ENCODE peak calls at places on chromosomes 16 and 17, in five cellular contexts. G is OCI-LY7, K is neural progenitor cell, U is adrenal gland, V is stomach. P is an unnamed sample. For H3K9me3, the result is how much of the 10 kb centered on the place peaks cover.

GRCh38 chr17:17983376-17983775 is 10.7 kb downstream of the DRC3 start:
- DNase-seq in K (no peak), U (no peak), V (peak), G (no peak), P (no peak)

GRCh38 chr17:9371019-9371418 is 204.6 kb downstream of the STX8 start:
- DNase-seq in V (no peak), G (no peak), U (no peak), K (no peak), P (no peak)

GRCh38 chr16:11797957-11798299 is 870 bp upstream of the ZC3H7A start:
- DNase-seq in U (peak), V (no peak), K (no peak), G (peak), P (no peak)

GRCh38 chr17:75634376-75634740 is 1.1 kb downstream of the SMIM5 start:
- DNase-seq in G (no peak), K (peak), V (no peak), U (no peak), P (no peak)

GRCh38 chr16:85093705-85094104 is 18.6 kb downstream of the CIBAR2 start:
- DNase-seq in G (no peak), U (no peak), V (no peak), K (no peak), P (no peak)

GRCh38 chr16:1487395-1488053 is 1.2 kb downstream of the PTX4 start:
- DNase-seq in V (no peak), K (no peak), U (no peak), G (no peak), P (no peak)

GRCh38 chr16:48959747-48960146 is 321.9 kb downstream of the CBLN1 start:
- DNase-seq in G (no peak), V (no peak), U (no peak), K (no peak), P (no peak)

GRCh38 chr16:49559242-49559641 is 185.6 kb downstream of the C16orf78 start:
- DNase-seq in V (no peak), G (no peak), K (no peak), U (no peak), P (no peak)

GRCh38 chr16:69323428-69323827 is 7.0 kb downstream of the PDF start:
- DNase-seq in V (no peak), G (no peak), U (no peak), K (no peak), P (no peak)

GRCh38 chr16:65919977-65920376 is 446.5 kb upstream of the CDH5 start:
- DNase-seq in K (no peak), G (no peak), U (no peak), V (no peak), P (no peak)

GRCh38 chr16:62213763-62214162 is 177.5 kb upstream of the CDH8 start:
- DNase-seq in V (no peak), G (peak), U (no peak), K (peak), P (no peak)

GRCh38 chr16:10965440-10966039 is 21.2 kb downstream of the CLEC16A start:
- DNase-seq in K (no peak), U (no peak), G (peak), V (no peak), P (no peak)

GRCh38 chr17:74210191-74211140 is 2.9 kb upstream of the TTYH2 start:
- DNase-seq in K (peak), U (peak), V (peak), G (peak), P (peak)

GRCh38 chr16:336269-336668 is 16.3 kb downstream of the AXIN1 start:
- DNase-seq in G (no peak), V (no peak), K (no peak), U (no peak), P (no peak)

GRCh38 chr17:1137465-1137894 is 42.3 kb downstream of the ABR start:
- DNase-seq in U (no peak), G (no peak), K (no peak), V (no peak), P (no peak)

GRCh38 chr16:19131809-19132777 is 18.3 kb downstream of the ITPRIPL2 start:
- DNase-seq in G (no peak), U (no peak), V (no peak), K (no peak), P (no peak)

DNA sequence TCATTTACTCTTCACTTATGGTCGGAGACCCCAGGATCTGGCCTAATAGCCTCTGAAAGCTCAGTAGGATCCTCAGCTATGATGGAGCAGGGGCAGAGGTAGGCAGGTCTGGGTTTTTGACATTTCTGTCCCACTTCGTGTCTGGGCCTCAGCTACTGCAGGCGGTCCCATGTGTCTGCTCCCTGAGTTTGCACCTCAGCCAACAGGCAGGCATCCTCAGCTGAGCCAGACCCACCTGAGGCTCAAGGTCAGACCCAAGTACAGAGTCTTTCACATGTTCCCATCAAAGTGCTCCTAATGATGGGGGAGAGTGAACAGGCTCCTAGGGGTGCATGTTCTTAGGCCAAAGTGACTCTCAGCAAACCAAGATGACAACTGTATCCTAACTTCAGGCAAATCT is 2.9 kb upstream of the RASL10B start:
- DNase-seq in U (no peak), K (no peak), G (no peak), V (no peak), P (no peak)
- H3K9me3 ChIP-seq in U (under half), K (under half), G (under half), V (under half), P (under half)

GRCh38 chr16:20676268-20676828 is 21.1 kb downstream of the ACSM1 start:
- DNase-seq in U (peak), G (no peak), K (no peak), V (peak), P (peak)

GRCh38 chr16:20674684-20675487 is 22.6 kb downstream of the ACSM1 start:
- DNase-seq in U (no peak), V (no peak), K (peak), G (no peak), P (no peak)

GRCh38 chr16:20678242-20678641 is 19.2 kb downstream of the ACSM1 start:
- DNase-seq in G (no peak), U (no peak), K (no peak), V (no peak), P (no peak)

GRCh38 chr16:20675488-20676267 is 21.8 kb downstream of the ACSM1 start:
- DNase-seq in G (no peak), U (no peak), K (peak), V (peak), P (no peak)

GRCh38 chr16:20676867-20677266 is 20.6 kb downstream of the ACSM1 start:
- DNase-seq in U (no peak), K (no peak), G (no peak), V (no peak), P (no peak)
- TF ChIP-seq CTCF in U (no peak), K (peak), G (no peak), V (no peak), P (no peak)

GRCh38 chr16:88888057-88888777 is 21.8 kb upstream of the PABPN1L start:
- DNase-seq in G (no peak), V (no peak), K (no peak), U (no peak), P (no peak)
- H3K27ac ChIP-seq in G (no peak), V (peak), K (no peak), U (no peak), P (peak)

DNA sequence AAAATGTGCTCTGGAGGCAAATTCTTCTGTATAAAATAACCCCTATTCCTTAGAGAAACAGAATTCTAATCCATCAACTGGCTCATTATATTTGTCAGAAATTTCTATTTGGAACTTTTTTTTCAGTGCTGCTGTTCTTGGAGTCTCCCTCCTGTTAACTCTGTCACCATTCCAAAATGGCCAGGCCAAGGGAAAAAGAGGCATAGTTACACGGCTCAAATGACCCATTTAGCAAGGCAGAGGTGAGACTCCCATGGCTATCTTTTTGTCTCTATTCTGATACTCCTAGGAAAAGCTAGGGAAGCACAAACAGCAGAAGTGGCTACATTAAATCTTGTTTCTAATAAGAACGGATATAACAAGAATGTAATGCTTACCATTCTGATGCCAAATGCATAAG is 64.3 kb upstream of the CORO6 start:
- DNase-seq in G (no peak), K (no peak), U (no peak), V (no peak), P (no peak)
- H3K9me3 ChIP-seq in G (under half), K (under half), U (under half), V (under half), P (under half)

GRCh38 chr16:4510131-4510530 is 28.4 kb downstream of the CDIP1 start:
- DNase-seq in V (no peak), G (no peak), K (no peak), U (no peak), P (no peak)

GRCh38 chr16:4512473-4512872 is 26.1 kb downstream of the CDIP1 start:
- DNase-seq in G (no peak), K (no peak), U (no peak), V (no peak), P (no peak)

GRCh38 chr16:4513086-4513860 is 25.3 kb downstream of the CDIP1 start:
- DNase-seq in K (no peak), G (no peak), V (no peak), U (no peak), P (no peak)

GRCh38 chr16:4510747-4511426 is 27.7 kb downstream of the CDIP1 start:
- DNase-seq in G (no peak), V (no peak), U (no peak), K (no peak), P (no peak)

DNA sequence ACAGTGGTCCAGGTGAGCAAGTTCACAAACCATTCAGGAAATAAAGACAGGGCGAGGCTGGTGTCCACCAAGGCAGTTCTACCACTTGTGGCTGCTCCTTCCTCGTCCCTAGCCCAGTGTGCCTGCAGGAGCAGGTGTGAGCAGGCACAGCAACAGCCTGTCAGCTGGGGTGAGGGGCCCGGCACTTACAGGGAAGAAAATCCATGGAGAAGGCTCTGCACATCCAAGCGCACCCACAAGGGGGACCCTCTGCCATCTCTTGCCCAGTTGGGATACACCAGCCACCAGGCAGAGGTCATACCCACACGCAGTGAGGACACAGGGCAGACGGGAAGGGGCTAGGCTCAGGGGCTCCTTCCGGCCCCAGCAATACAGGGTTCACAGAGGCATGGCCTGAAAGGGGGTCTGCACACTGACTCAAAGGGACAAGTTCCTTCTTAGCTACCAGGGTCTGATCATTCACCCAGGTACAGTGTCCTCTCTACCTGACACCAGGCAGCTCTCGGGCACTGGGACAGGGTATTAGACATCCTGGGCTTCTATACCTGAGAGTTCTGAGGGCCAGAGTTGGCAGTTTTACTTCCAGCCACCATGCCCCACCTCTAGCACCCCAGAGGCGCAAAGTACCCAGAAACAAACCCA is 27.0 kb downstream of the CDIP1 start:
- DNase-seq in V (peak), K (peak), G (peak), U (no peak), P (peak)
- TF ChIP-seq CTCF in V (peak), K (peak), G (peak), U (peak), P (peak)

GRCh38 chr17:57761887-57762286 is 16.8 kb upstream of the CCDC182 start:
- DNase-seq in V (no peak), U (no peak), G (no peak), K (peak), P (no peak)

GRCh38 chr17:57766307-57766943 is 21.3 kb upstream of the CCDC182 start:
- DNase-seq in K (no peak), G (no peak), V (no peak), U (no peak), P (no peak)

GRCh38 chr17:57762375-57762916 is 17.3 kb upstream of the CCDC182 start:
- DNase-seq in U (no peak), G (no peak), V (no peak), K (peak), P (no peak)

GRCh38 chr17:57772774-57773173 is 27.7 kb upstream of the CCDC182 start:
- DNase-seq in G (no peak), V (no peak), K (no peak), U (no peak), P (no peak)

DNA sequence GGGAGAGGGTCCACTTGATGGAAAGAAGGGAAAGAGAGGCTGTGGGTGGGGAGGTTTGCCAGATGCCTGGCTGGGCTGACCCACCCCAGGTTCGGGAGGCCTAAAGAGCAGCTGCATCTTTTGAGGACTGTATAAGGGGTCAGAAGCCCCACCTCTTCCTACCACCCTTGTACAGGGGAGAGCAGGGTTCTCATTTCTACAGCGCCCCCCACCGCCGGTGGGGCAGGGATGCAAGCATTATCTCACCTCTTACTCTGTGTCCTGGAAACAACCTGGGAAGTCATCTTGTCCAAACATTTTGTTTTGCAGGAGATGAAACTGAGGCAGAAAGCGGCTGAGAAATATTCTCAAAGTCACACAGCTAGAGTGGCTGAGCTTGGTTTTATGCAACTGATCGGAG is 22.5 kb upstream of the CCDC182 start:
- DNase-seq in V (no peak), G (no peak), K (no peak), U (no peak), P (no peak)
- H3K27ac ChIP-seq in V (no peak), G (no peak), K (no peak), U (no peak), P (no peak)

DNA sequence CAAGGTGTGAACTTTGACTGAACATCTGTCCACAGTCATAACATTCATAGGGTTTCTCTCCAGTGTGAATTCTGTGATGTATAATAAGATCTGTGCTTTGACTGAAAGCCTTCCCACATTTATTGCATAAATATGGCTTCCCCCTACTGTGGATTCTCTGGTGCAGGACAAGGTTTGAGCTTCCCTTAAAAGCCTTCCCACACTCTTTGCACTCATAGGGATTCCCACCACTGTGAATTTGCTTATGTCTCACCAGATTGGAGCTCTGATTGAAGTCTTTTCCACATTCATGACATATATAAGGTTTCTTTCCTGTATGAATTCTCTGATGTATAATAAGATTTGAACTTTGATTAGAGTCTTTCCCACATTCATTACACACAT is 8.3 kb downstream of the ZNF594 start:
- DNase-seq in G (no peak), K (no peak), U (no peak), V (no peak), P (no peak)
- H3K9me3 ChIP-seq in G (half or more), K (half or more), U (half or more), V (half or more), P (under half)

DNA sequence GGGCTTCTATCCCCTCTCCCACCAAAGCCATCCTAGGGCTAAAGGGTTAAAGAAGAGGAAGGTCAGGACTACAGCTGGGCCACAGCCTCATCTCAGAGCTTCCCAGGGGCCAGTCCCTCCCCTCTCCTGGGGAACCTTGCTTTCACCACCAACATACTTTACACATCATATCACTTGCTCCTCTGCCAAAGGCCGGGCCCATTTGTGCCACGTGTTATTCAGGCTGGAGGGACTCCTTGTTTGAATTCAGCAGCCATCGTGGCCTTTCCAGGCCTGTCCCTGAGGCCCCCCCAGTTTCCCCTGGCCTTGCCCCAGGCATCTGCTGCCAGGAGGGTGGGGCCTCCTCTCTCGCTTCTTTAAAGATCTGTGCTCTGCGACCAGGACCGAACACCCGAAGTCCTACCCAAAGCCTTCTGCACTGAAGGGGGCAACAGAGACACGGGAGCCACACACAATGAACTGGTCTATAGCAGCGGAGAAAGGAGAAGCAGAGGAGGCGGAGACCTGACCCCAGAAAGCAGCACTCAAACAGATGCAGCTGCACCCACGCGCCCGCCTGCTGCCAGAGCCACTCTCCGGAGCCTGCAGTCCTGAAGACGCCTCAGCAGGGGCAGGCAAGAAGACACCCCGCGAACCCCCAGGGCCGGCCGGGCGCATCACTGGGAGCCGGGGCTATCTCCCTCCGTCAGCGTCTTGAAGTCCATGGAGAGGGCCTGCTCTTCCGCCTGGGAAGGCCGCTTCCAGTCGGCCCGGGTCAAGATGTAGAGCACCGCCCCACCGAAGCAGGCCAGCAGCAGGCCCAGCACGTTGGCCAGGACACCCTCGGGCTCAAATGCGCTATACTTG is 12.1 kb downstream of the CYB561 start:
- DNase-seq in K (no peak), G (no peak), V (peak), U (peak), P (peak)
- TF ChIP-seq CTCF in K (no peak), G (no peak), V (no peak), U (no peak), P (no peak)

GRCh38 chr17:58398574-58399266 is 18.6 kb downstream of the RNF43 start:
- DNase-seq in G (no peak), K (no peak), U (no peak), V (no peak), P (no peak)

GRCh38 chr17:58401287-58401686 is 16.0 kb downstream of the RNF43 start:
- DNase-seq in G (no peak), V (no peak), U (no peak), K (no peak), P (no peak)

GRCh38 chr17:58400826-58401225 is 16.5 kb downstream of the RNF43 start:
- DNase-seq in V (no peak), U (no peak), G (no peak), K (no peak), P (no peak)

GRCh38 chr17:58402047-58402446 is 15.3 kb downstream of the RNF43 start:
- DNase-seq in G (no peak), K (no peak), V (no peak), U (no peak), P (no peak)

DNA sequence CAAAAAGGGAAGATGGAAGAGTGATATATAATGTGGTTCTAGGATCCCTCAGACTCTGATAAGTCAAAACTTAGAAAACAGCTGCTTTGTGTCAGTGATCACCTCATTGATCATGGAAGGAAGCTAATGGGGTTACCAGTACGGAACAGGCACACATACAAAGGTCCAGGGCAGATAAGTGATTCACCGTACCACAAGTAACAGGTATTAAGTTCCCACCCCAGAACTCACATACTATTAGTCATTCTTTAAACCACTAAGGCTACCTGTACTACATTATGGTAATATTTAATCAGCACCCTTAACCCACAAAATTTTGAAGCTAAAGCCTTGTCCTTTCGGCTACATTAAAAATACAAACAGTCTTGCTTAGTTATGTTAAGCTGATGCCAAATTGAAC is 17.4 kb downstream of the RNF43 start:
- DNase-seq in V (no peak), U (no peak), G (no peak), K (no peak), P (no peak)
- H3K27ac ChIP-seq in V (no peak), U (no peak), G (no peak), K (no peak), P (no peak)

GRCh38 chr16:35377142-35377541 is 1917.7 kb downstream of the TP53TG3F start:
- DNase-seq in K (no peak), G (no peak), U (no peak), V (no peak), P (no peak)
- H3K9me3 ChIP-seq in K (under half), G (under half), U (under half), V (under half), P (under half)

P was measured in heart left ventricle.